ENCODE peak calls at places on chromosomes 1 and 21, in four cellular contexts. S is CD8-positive, alpha-beta T cell; X is naive thymus-derived CD4-positive, alpha-beta T cell; D is adrenal gland. N is an unnamed sample.

GRCh38 chr1:83065952-83066727 is 932.8 kb downstream of the TTLL7 start:
- DNase-seq in D (no peak), S (no peak), X (no peak), N (no peak)

GRCh38 chr1:44239337-44239960 is 26.2 kb downstream of the DMAP1 start:
- DNase-seq in S (no peak), X (no peak), D (no peak), N (no peak)

GRCh38 chr1:25647863-25648262 is 31.3 kb downstream of the MAN1C1 start:
- DNase-seq in X (no peak), S (no peak), D (peak), N (no peak)

GRCh38 chr1:110348050-110348449 is 8.9 kb downstream of the RBM15 start:
- DNase-seq in D (no peak), S (no peak), X (no peak), N (no peak)

GRCh38 chr21:38384675-38385074 is 113.6 kb downstream of the ERG start:
- DNase-seq in S (no peak), X (no peak), D (no peak), N (no peak)

GRCh38 chr21:26756491-26757159 is 88.6 kb downstream of the ADAMTS1 start:
- DNase-seq in D (no peak), X (no peak), S (no peak), N (no peak)

GRCh38 chr1:51792864-51793263 is 85.7 kb downstream of the NRDC start:
- DNase-seq in D (no peak), S (no peak), X (no peak), N (peak)

GRCh38 chr1:240310226-240310925 is 218.7 kb downstream of the FMN2 start:
- DNase-seq in S (no peak), X (no peak), D (no peak), N (no peak)

GRCh38 chr1:215003686-215004085 is 78.9 kb upstream of the KCNK2 start:
- DNase-seq in X (no peak), D (no peak), S (no peak), N (no peak)

GRCh38 chr1:203644661-203645510 is 18.3 kb downstream of the ATP2B4 start:
- DNase-seq in D (no peak), S (no peak), X (no peak), N (no peak)

GRCh38 chr1:224223819-224224714 is 41.0 kb downstream of the DEGS1 start:
- DNase-seq in D (no peak), S (no peak), X (no peak), N (no peak)

GRCh38 chr1:173527151-173527826 is 50.2 kb downstream of the PRDX6 start:
- DNase-seq in S (no peak), D (peak), X (no peak), N (no peak)

GRCh38 chr1:193079187-193079586 is 19.8 kb downstream of the RO60 start:
- DNase-seq in X (no peak), D (no peak), S (no peak), N (no peak)

GRCh38 chr1:94092210-94092613 is 28.7 kb downstream of the ABCA4 start:
- DNase-seq in S (peak), D (peak), X (peak), N (peak)

GRCh38 chr1:225762444-225762843 is 15.2 kb upstream of the SRP9 start:
- DNase-seq in S (no peak), X (no peak), D (peak), N (no peak)

GRCh38 chr1:244460195-244460594 is 878 bp upstream of the CATSPERE start:
- DNase-seq in S (no peak), X (peak), D (no peak), N (no peak)

GRCh38 chr1:12172042-12172851 is 5.5 kb downstream of the TNFRSF1B start:
- DNase-seq in X (no peak), S (peak), D (no peak), N (no peak)

GRCh38 chr1:44354268-44354839 is 703 bp downstream of the ERI3 start:
- DNase-seq in S (no peak), D (no peak), X (no peak), N (no peak)

GRCh38 chr1:212618466-212619210 is 10.1 kb downstream of the ATF3 start:
- DNase-seq in X (no peak), D (peak), S (no peak), N (no peak)

GRCh38 chr1:39292401-39292800 is 87.9 kb downstream of the MACF1 start:
- DNase-seq in D (no peak), S (no peak), X (no peak), N (no peak)

GRCh38 chr1:202045699-202046098 is 35.3 kb downstream of the ELF3 start:
- DNase-seq in D (no peak), X (no peak), S (no peak), N (no peak)

GRCh38 chr1:241837901-241838300 is 10.1 kb upstream of the EXO1 start:
- DNase-seq in S (no peak), X (no peak), D (no peak), N (no peak)

GRCh38 chr21:43347461-43347860 is 79.5 kb downstream of the SIK1 start:
- DNase-seq in X (no peak), D (no peak), S (no peak), N (no peak)

GRCh38 chr1:164772635-164773034 is 213.7 kb downstream of the PBX1 start:
- DNase-seq in X (no peak), D (peak), S (no peak), N (no peak)

GRCh38 chr1:223819730-223820514 is 25.8 kb downstream of the TP53BP2 start:
- DNase-seq in X (no peak), D (no peak), S (no peak), N (no peak)

GRCh38 chr1:147091801-147092200 is 80.5 kb downstream of the PRKAB2 start:
- DNase-seq in D (no peak), S (no peak), X (no peak), N (no peak)

GRCh38 chr1:211589782-211590721 is 11.1 kb upstream of the SLC30A1 start:
- DNase-seq in D (peak), X (no peak), S (no peak), N (no peak)

GRCh38 chr1:22704440-22705067 is 6.1 kb upstream of the EPHB2 start:
- DNase-seq in D (peak), S (peak), X (peak), N (peak)

GRCh38 chr1:185257947-185258203 is 59.2 kb downstream of the IVNS1ABP start:
- DNase-seq in D (no peak), S (no peak), X (no peak), N (no peak)

GRCh38 chr1:171913385-171913784 is 72.1 kb downstream of the DNM3 start:
- DNase-seq in S (no peak), X (no peak), D (no peak), N (no peak)

GRCh38 chr1:239247299-239247698 is 139.1 kb upstream of the CHRM3 start:
- DNase-seq in S (no peak), X (no peak), D (no peak), N (no peak)

DNA sequence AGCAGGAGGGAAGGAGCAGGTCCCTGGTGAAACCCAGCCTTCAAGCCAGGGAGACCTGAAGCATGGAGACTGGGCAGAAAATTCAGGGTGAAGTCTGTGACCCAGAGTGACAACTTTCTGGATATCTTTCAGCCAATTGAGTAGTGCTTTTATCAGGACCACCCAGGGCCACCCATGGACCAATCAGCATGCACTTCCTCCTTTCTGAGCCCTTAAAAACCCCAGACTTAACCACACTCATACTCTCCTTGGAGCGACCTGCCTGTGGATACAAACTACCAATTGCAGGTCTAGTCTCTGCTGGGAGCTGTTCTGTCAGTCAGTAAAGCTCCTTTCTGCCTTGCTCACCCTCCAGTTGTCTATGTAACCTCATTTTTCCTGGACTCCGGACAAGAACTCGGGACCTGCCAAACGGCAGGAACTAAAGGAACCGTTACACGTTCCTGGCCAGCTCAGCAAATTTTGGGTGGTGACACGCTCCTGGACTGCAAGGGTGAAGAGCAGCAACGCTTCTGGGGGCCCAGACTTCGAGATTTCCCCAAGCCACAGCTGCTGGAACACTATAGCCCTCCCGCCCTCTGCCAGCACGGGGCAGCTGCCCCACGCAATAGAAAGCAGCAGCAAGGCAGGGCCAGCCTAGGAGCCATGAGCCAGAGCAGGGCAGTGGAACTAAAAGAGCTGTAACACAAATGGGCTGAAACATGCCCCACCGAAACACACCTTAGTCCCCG is 1183.4 kb downstream of the AMY1C start:
- DNase-seq in X (no peak), S (no peak), D (no peak), N (peak)
- H3K4me3 ChIP-seq in X (no peak), S (no peak), D (no peak), N (no peak)

DNA sequence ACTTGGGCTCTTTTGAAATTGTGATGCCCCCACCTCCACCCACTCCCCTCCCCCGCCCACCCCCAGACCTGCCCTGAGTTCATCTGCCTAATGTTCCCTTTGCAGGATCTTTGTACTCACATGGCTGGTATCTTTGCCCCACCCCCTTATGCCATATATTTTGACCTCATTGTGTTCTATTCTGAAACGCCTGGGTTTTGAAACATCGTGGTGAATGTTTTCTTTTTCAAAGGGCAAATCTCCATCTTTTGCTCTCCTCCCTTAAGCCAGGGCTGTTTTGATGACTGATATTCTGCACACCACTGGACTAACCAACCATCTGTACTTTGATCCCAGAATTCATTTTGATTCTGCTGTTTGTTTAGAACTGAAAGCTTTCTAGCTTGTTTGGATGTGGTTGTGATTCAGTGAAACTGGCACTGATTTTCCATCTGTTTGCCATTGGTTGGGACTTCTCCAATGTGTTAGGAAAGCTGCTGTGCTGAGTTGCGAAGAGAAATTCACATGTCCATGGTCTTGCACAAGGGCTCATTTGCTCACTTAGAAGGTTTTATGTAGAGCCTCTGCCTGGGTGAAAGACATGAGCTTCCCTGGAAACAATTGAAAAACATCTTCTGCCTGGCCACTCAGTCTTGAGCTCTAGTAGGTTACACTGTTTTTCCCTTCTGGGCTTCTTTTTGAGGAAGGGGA is 16.5 kb downstream of the SMAP2 start:
- DNase-seq in X (peak), D (peak), S (no peak), N (no peak)
- H3K4me3 ChIP-seq in X (peak), D (no peak), S (peak), N (no peak)

GRCh38 chr1:227707807-227708206 is 27.3 kb downstream of the JMJD4 start:
- DNase-seq in D (no peak), S (no peak), X (no peak), N (no peak)
- H3K4me3 ChIP-seq in D (no peak), S (no peak), X (no peak), N (no peak)

GRCh38 chr1:111735858-111736544 is 3.2 kb downstream of the INKA2 start:
- DNase-seq in D (peak), S (no peak), X (no peak), N (no peak)
- H3K4me3 ChIP-seq in D (no peak), S (no peak), X (no peak), N (no peak)

N was measured in Jurkat, Clone E6-1.